ENCODE peak calls at places on chromosome 7, in five cellular contexts. J is Peyer's patch, Z is aorta, F is dorsolateral prefrontal cortex, G is brain microvascular endothelial cell. I is an unnamed sample.

GRCh38 chr7:98903246-98903645 is 24.9 kb downstream of the TRRAP start:
- DNase-seq in G (no peak), Z (no peak), F (no peak), J (no peak), I (no peak)

GRCh38 chr7:132457658-132458057 is 118.6 kb downstream of the PLXNA4 start:
- DNase-seq in F (no peak), G (no peak), J (no peak), Z (no peak), I (no peak)

GRCh38 chr7:23298141-23298851 is 843 bp upstream of the MALSU1 start:
- DNase-seq in G (peak; percentile 66), J (no peak), Z (no peak), F (no peak), I (no peak)

GRCh38 chr7:100966542-100967291 is 2.6 kb upstream of the MUC12 start:
- DNase-seq in J (peak; percentile 70), Z (peak; percentile 56), F (no peak), G (no peak), I (peak; percentile 84)

GRCh38 chr7:76244781-76245391 is 43.2 kb downstream of the SRRM3 start:
- DNase-seq in F (no peak), J (no peak), G (no peak), Z (no peak), I (no peak)

GRCh38 chr7:46290374-46291061 is 369.4 kb upstream of the IGFBP3 start:
- DNase-seq in Z (no peak), F (no peak), G (no peak), J (no peak), I (no peak)

GRCh38 chr7:1964913-1965578 is 267.7 kb downstream of the MAD1L1 start:
- DNase-seq in G (no peak), Z (peak; percentile 40), F (peak; percentile 37), J (no peak), I (peak; percentile 30)

GRCh38 chr7:64793106-64793755 is 997 bp upstream of the ZNF138 start:
- DNase-seq in F (no peak), Z (no peak), G (no peak), J (no peak), I (no peak)

GRCh38 chr7:104123786-104124185 is 84.0 kb downstream of the ORC5 start:
- DNase-seq in F (no peak), Z (no peak), G (peak; percentile 50), J (no peak), I (no peak)

GRCh38 chr7:5792792-5793191 is 11.3 kb upstream of the RNF216 start:
- DNase-seq in F (no peak), G (no peak), J (no peak), Z (no peak), I (no peak)

GRCh38 chr7:20776214-20776875 is 10.3 kb downstream of the SP8 start:
- DNase-seq in J (no peak), G (no peak), Z (no peak), F (no peak), I (no peak)

GRCh38 chr7:30286749-30287148 is 2.4 kb downstream of the ZNRF2 start:
- DNase-seq in Z (no peak), G (no peak), J (no peak), F (no peak), I (no peak)

GRCh38 chr7:73992104-73992562 is 35.8 kb upstream of the ELN start:
- DNase-seq in F (no peak), J (no peak), G (peak; percentile 36), Z (peak; percentile 93), I (no peak)

GRCh38 chr7:50206521-50207250 is 97.8 kb upstream of the IKZF1 start:
- DNase-seq in Z (peak; percentile 71), G (no peak), J (no peak), F (no peak), I (no peak)

GRCh38 chr7:2069472-2069860 is 163.3 kb downstream of the MAD1L1 start:
- DNase-seq in Z (no peak), J (no peak), F (peak; percentile 62), G (peak; percentile 45), I (no peak)

GRCh38 chr7:24952464-24952863 is 27.5 kb downstream of the OSBPL3 start:
- DNase-seq in F (no peak), J (no peak), Z (no peak), G (no peak), I (no peak)

GRCh38 chr7:21251166-21251806 is 176.6 kb upstream of the SP4 start:
- DNase-seq in J (no peak), G (no peak), F (no peak), Z (no peak), I (no peak)

GRCh38 chr7:154906736-154907355 is 96.1 kb downstream of the PAXIP1 start:
- DNase-seq in G (no peak), J (no peak), F (no peak), Z (no peak), I (no peak)

GRCh38 chr7:84370114-84370513 is 175.5 kb upstream of the SEMA3A start:
- DNase-seq in G (no peak), J (no peak), Z (no peak), F (no peak), I (no peak)

GRCh38 chr7:41955475-41956243 is 252.8 kb upstream of the INHBA start:
- DNase-seq in F (peak; percentile 94), J (peak; percentile 62), Z (peak; percentile 97), G (peak; percentile 97), I (peak; percentile 92)

GRCh38 chr7:158165711-158166110 is 421.9 kb downstream of the PTPRN2 start:
- DNase-seq in J (no peak), G (no peak), F (no peak), Z (no peak), I (no peak)

GRCh38 chr7:31134246-31135188 is 82.4 kb downstream of the ADCYAP1R1 start:
- DNase-seq in G (peak; percentile 59), J (peak; percentile 57), Z (peak; percentile 64), F (peak; percentile 64), I (peak; percentile 78)

GRCh38 chr7:137025469-137026175 is 157.2 kb downstream of the CHRM2 start:
- DNase-seq in G (no peak), F (no peak), Z (no peak), J (no peak), I (no peak)

GRCh38 chr7:27164381-27165088 is 802 bp downstream of the HOXA9 start:
- DNase-seq in Z (peak; percentile 55), J (peak; percentile 82), G (no peak), F (no peak), I (peak; percentile 82)
- H3K27ac ChIP-seq in Z (no peak overlapping the region), J (peak overlapping the region; percentile 85), G (no peak overlapping the region), F (no peak overlapping the region), I (peak overlapping the region; percentile 61)

DNA sequence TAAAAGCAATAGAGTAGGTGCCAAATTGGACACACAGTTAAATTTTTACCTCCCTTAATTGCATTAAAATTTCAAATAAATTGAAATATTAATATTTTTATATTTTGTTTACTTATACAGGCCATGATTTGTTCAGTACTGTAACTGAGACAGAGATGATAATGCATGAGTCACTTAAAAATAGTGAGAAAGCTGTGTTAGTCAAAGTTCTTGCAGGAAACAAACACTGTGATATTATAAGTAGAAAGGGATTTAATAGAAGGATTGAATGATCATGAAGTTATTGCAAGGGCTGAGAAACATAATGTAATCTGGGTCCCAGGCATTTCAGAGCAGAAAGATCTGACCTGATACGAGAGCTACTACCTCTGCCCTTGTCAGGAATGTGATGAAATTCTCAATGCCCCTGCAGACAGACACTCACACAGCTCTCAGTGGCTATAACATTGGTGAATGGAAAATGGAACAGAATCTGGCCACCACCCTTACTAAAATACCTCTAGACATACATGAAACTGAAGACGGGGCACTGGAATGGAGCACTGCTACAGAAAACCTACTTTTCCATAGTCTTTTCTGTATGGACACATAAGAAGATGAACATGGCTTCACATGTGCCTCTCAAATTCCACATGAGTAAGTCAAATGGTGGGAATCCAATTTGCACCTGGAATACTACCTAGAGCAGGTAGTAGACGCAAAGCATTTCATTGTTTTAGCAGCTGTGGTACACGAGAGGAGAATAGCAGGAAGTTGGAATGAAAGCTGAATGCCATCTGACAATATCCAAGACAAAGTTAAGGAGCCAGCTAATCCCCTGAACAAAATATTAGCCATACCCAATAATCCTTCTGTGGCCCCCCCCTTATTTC is 19.0 kb upstream of the VWDE start:
- DNase-seq in G (no peak), J (no peak), Z (no peak), F (no peak), I (no peak)
- H3K27ac ChIP-seq in G (peak overlapping the region; percentile 10), J (no peak overlapping the region), Z (no peak overlapping the region), F (no peak overlapping the region), I (no peak overlapping the region)

GRCh38 chr7:139763330-139763729 is 14.5 kb downstream of the HIPK2 start:
- DNase-seq in F (no peak), J (no peak), G (no peak), Z (no peak), I (no peak)
- H3K27ac ChIP-seq in F (peak overlapping the region; percentile 33), J (no peak overlapping the region), G (peak overlapping the region; percentile 14), Z (no peak overlapping the region), I (peak overlapping the region; percentile 40)

GRCh38 chr7:128259131-128260056 is 18.3 kb downstream of the LEP start:
- DNase-seq in J (no peak), Z (no peak), F (no peak), G (no peak), I (peak; percentile 54)
- H3K27ac ChIP-seq in J (no peak overlapping the region), Z (no peak overlapping the region), F (no peak overlapping the region), G (no peak overlapping the region), I (no peak overlapping the region)